ENCODE peak calls at places on chromosomes 5 and 9, in seven cellular contexts. N is Daoy; L is T47D; D is anterior cingulate cortex; H is hippocampal formation; R is activated naive CD4-positive, alpha-beta T cell treated with anti-CD3 and anti-CD28 coated beads for 36 hours; E is neural crest cell. M is an unnamed sample.

GRCh38 chr9:77512876-77513275 is 135.2 kb downstream of the GNA14 start:
- DNase-seq in E (no peak), D (no peak), L (no peak), H (no peak), R (no peak), N (no peak), M (no peak)

GRCh38 chr9:137147793-137148160 is 8.8 kb downstream of the GRIN1 start:
- DNase-seq in N (no peak), L (no peak), R (no peak), H (no peak), E (no peak), D (no peak), M (no peak)

GRCh38 chr5:81830602-81831001 is 79.7 kb upstream of the SSBP2 start:
- DNase-seq in L (no peak), N (no peak), R (no peak), H (no peak), D (no peak), E (no peak), M (no peak)

GRCh38 chr5:89065919-89066318 is 182.9 kb upstream of the MEF2C start:
- DNase-seq in E (no peak), D (no peak), L (no peak), H (no peak), N (no peak), R (no peak), M (no peak)

GRCh38 chr5:72172832-72173231 is 65.6 kb downstream of the MAP1B start:
- DNase-seq in R (no peak), N (no peak), D (no peak), H (no peak), E (no peak), L (no peak), M (no peak)

GRCh38 chr5:98050583-98050982 is 722.9 kb upstream of the RGMB start:
- DNase-seq in H (no peak), D (no peak), E (no peak), N (peak; percentile 27), R (no peak), L (peak; percentile 18), M (peak; percentile 44)

GRCh38 chr9:121902483-121903135 is 190.5 kb downstream of the TTLL11 start:
- DNase-seq in E (no peak), N (peak; percentile 92), L (no peak), D (no peak), H (no peak), R (no peak), M (no peak)

GRCh38 chr5:158886086-158886485 is 213.6 kb downstream of the EBF1 start:
- DNase-seq in R (no peak), L (no peak), D (no peak), N (no peak), H (no peak), E (no peak), M (no peak)

GRCh38 chr5:175444905-175445456 is 999 bp upstream of the DRD1 start:
- DNase-seq in D (no peak), R (no peak), H (no peak), N (no peak), L (no peak), E (no peak), M (no peak)

GRCh38 chr5:154800582-154800981 is 45.4 kb downstream of the LARP1 start:
- DNase-seq in L (no peak), N (no peak), E (no peak), H (no peak), R (no peak), D (no peak), M (no peak)

GRCh38 chr5:179497636-179498365 is 52.6 kb upstream of the RUFY1 start:
- DNase-seq in R (no peak), L (no peak), N (no peak), H (no peak), D (no peak), E (no peak), M (no peak)